ENCODE peak calls at places on chromosomes 7 and 10, in six cellular contexts. Z is left lung, V is uterus, C is left ventricle myocardium inferior, E is cardiac muscle cell, A is aorta. O is an unnamed sample. For H3K4me1, the result is how much of the 10 kb centered on the place peaks cover.

GRCh38 chr10:1550616-1551015 is 186.7 kb downstream of the ADARB2 start:
- DNase-seq in A (no peak), C (no peak), E (no peak), V (no peak), Z (peak), O (no peak)

GRCh38 chr7:27116962-27117686 is 13.4 kb downstream of the HOXA4 start:
- DNase-seq in Z (no peak), A (no peak), V (no peak), C (no peak), E (no peak), O (no peak)

GRCh38 chr7:50781894-50782293 is 802 bp downstream of the GRB10 start:
- DNase-seq in C (no peak), V (no peak), A (no peak), Z (no peak), E (no peak), O (no peak)

GRCh38 chr7:48083114-48083830 is 5.8 kb upstream of the UPP1 start:
- DNase-seq in V (no peak), E (peak), C (no peak), Z (no peak), A (no peak), O (no peak)

GRCh38 chr7:96599288-96599936 is 110.2 kb downstream of the SEM1 start:
- DNase-seq in Z (no peak), A (no peak), C (no peak), V (no peak), E (no peak), O (no peak)

GRCh38 chr10:75137533-75138438 is 26.3 kb downstream of the SAMD8 start:
- DNase-seq in Z (no peak), E (peak), A (no peak), V (no peak), C (no peak), O (no peak)

GRCh38 chr7:76191783-76192240 is 9.9 kb upstream of the SRRM3 start:
- DNase-seq in A (no peak), V (no peak), Z (no peak), E (peak), C (no peak), O (peak)

GRCh38 chr7:98267305-98267704 is 14.2 kb upstream of the BRI3 start:
- DNase-seq in C (no peak), Z (no peak), A (no peak), V (no peak), E (no peak), O (no peak)

GRCh38 chr10:128295003-128295402 is 168.8 kb upstream of the MKI67 start:
- DNase-seq in V (no peak), Z (no peak), A (no peak), C (no peak), E (no peak), O (no peak)

GRCh38 chr7:157844141-157844540 is 507.3 kb downstream of the DNAJB6 start:
- DNase-seq in C (no peak), Z (no peak), E (no peak), V (no peak), A (no peak), O (no peak)

GRCh38 chr10:111113238-111113960 is 36.6 kb downstream of the ADRA2A start:
- DNase-seq in A (no peak), Z (no peak), V (no peak), E (no peak), C (no peak), O (no peak)

GRCh38 chr7:90666186-90666585 is 70.1 kb downstream of the CDK14 start:
- DNase-seq in V (peak), E (peak), Z (peak), A (no peak), C (peak), O (no peak)

GRCh38 chr7:3301831-3302618 is 973 bp downstream of the SDK1 start:
- DNase-seq in E (peak), V (peak), C (no peak), Z (no peak), A (no peak), O (peak)

GRCh38 chr7:102991540-102992214 is 78.9 kb downstream of the LRRC17 start:
- DNase-seq in C (no peak), V (no peak), E (peak), A (no peak), Z (no peak), O (peak)

GRCh38 chr7:44650772-44651171 is 44.3 kb downstream of the OGDH start:
- DNase-seq in A (peak), C (peak), E (no peak), Z (no peak), V (no peak), O (no peak)

GRCh38 chr10:103833731-103834365 is 21.5 kb downstream of the SH3PXD2A start:
- DNase-seq in V (peak), Z (peak), C (peak), E (peak), A (peak), O (no peak)

GRCh38 chr10:110858297-110858934 is 13.3 kb upstream of the PDCD4 start:
- DNase-seq in E (no peak), C (no peak), A (no peak), V (no peak), Z (no peak), O (no peak)

GRCh38 chr10:93357680-93358079 is 124.5 kb downstream of the MYOF start:
- DNase-seq in Z (no peak), C (no peak), E (peak), A (no peak), V (no peak), O (peak)

GRCh38 chr7:12327922-12328321 is 75.7 kb downstream of the VWDE start:
- DNase-seq in C (no peak), Z (no peak), E (no peak), V (no peak), A (no peak), O (no peak)
- H3K27ac ChIP-seq in C (no peak), Z (no peak), E (no peak), V (no peak), A (no peak), O (no peak)

GRCh38 chr10:71772832-71773220 is 494 bp downstream of the VSIR start:
- DNase-seq in A (no peak), Z (no peak), C (no peak), E (no peak), V (no peak), O (no peak)
- H3K4me1 ChIP-seq in A (under half), Z (under half), C (half or more), E (under half), V (under half), O (under half)

GRCh38 chr10:69324583-69324982 is 46.3 kb downstream of the HK1 start:
- DNase-seq in V (no peak), E (no peak), Z (no peak), C (no peak), A (no peak), O (no peak)

GRCh38 chr10:69327463-69328345 is 49.4 kb downstream of the HK1 start:
- DNase-seq in E (peak), Z (peak), V (peak), C (peak), A (peak), O (peak)

GRCh38 chr10:69328346-69328687 is 50.0 kb downstream of the HK1 start:
- DNase-seq in E (no peak), C (no peak), A (no peak), Z (no peak), V (no peak), O (no peak)

GRCh38 chr10:69329721-69330178 is 51.5 kb downstream of the HK1 start:
- DNase-seq in E (no peak), V (no peak), A (no peak), C (no peak), Z (no peak), O (no peak)

DNA sequence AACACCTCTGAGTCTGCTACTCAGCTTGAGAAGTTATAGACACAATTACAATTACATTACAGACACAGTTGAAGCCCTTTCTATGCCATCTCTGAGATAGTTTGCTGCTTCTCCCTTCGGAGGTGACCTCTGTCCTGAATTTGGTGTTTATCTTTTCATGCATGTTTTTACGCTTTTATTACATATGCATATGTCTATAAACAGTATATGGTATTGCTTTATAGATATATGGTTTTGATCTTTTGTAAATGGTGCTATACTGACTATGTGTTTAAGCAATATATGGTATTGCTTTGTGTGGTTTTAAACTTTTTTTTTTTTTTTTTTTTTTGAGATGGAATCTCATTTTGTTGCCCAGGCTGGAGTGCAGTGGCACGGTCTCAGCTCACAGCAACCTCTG is 48.4 kb downstream of the HK1 start:
- DNase-seq in C (no peak), E (no peak), Z (no peak), A (no peak), V (no peak), O (no peak)
- H3K27ac ChIP-seq in C (peak), E (peak), Z (peak), A (no peak), V (peak), O (peak)

GRCh38 chr10:77533887-77534278 is 103.7 kb downstream of the KCNMA1 start:
- DNase-seq in E (no peak), A (no peak), Z (no peak), V (no peak), C (no peak), O (no peak)

GRCh38 chr10:77530011-77530410 is 107.6 kb downstream of the KCNMA1 start:
- DNase-seq in A (no peak), Z (no peak), E (no peak), C (no peak), V (no peak), O (no peak)

GRCh38 chr10:77533156-77533886 is 104.3 kb downstream of the KCNMA1 start:
- DNase-seq in A (peak), Z (no peak), C (no peak), V (no peak), E (no peak), O (no peak)

GRCh38 chr10:77532068-77532467 is 105.5 kb downstream of the KCNMA1 start:
- DNase-seq in C (no peak), Z (no peak), A (no peak), V (no peak), E (peak), O (no peak)

DNA sequence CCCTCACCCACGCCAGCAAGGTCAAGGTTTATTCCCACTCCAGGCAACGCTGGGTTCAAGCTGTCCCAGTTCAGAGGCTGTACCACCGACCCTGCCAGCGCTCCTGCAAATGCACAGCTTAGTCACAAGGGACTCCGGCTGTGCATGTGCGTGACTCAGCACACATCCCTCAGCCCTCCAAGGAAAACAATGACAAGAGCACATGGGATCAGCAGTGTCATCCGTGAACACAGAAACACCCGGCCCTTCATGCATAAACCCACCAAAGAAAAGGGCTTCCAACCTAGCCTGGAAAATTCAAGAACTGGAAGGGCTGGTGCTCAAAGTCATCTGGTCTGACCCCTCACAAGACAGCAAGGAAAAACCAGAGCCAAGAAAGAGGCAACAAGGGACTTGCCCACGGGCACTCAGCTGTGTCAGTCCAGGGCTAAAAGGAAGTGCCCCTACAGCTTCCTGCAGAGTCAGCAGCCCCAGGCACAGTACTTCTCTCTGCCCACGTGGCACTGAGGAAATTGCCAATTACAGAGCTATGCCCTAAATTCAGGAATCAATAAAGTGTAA is 106.1 kb downstream of the KCNMA1 start:
- DNase-seq in E (peak), V (no peak), C (no peak), A (peak), Z (peak), O (peak)
- H3K4me1 ChIP-seq in E (under half), V (under half), C (under half), A (under half), Z (under half), O (under half)

GRCh38 chr7:88092676-88092999 is 127.2 kb downstream of the SRI start:
- DNase-seq in E (no peak), A (no peak), Z (no peak), V (no peak), C (no peak), O (no peak)

GRCh38 chr7:88090671-88091070 is 129.2 kb downstream of the SRI start:
- DNase-seq in C (no peak), Z (no peak), A (no peak), V (no peak), E (peak), O (no peak)

GRCh38 chr7:88090233-88090632 is 129.6 kb downstream of the SRI start:
- DNase-seq in C (no peak), E (no peak), V (no peak), Z (no peak), A (no peak), O (no peak)

GRCh38 chr7:88091988-88092675 is 127.7 kb downstream of the SRI start:
- DNase-seq in E (no peak), A (no peak), C (no peak), V (no peak), Z (no peak), O (peak)

DNA sequence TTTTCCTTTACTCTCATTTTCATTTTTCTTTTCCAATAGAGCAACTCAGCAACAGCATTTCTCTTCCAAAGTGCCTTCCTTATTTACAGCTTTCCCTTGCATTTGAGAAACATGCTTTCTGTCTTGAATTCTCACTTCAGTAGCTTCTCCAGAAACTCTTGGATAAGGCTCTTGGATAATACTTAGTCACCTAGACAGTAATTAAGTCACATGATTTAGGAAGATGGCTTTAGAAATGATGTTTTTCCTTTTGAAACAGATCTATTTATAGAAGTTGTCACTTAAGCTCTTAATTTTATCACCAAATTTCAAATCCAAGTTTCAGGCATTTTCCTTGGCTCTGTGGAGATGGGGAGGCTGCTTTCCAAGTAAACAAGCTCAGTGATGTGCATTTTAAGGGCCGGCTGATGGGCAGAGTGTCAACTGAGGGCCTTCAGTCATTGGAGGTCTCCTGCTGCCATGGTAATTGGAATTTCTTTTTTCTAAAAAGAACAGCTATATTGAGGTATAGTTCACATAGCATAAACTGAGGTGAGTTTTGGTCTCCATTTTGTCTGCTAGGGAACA is 130.3 kb downstream of the SRI start:
- DNase-seq in E (no peak), C (no peak), V (peak), A (no peak), Z (no peak), O (no peak)
- H3K27ac ChIP-seq in E (no peak), C (peak), V (peak), A (no peak), Z (no peak), O (no peak)

GRCh38 chr10:97573021-97573420 is 442 bp downstream of the ANKRD2 start:
- DNase-seq in E (no peak), Z (no peak), A (no peak), C (peak), V (no peak), O (no peak)
- H3K4me1 ChIP-seq in E (under half), Z (under half), A (under half), C (under half), V (under half), O (under half)

O was measured in A673.